ENCODE peak calls at places on chromosomes 1 and 21, in four cellular contexts. K is mucosa of descending colon, O is K562, Z is A673. R is an unnamed sample. For H3K4me1 and H3K9me3, the result is how much of the 10 kb centered on the place peaks cover.

GRCh38 chr1:99152132-99152531 is 112.2 kb upstream of the PLPPR4 start:
- DNase-seq in K (no peak), O (no peak), Z (no peak), R (no peak)

GRCh38 chr1:57033222-57034019 is 67.6 kb upstream of the C8B start:
- DNase-seq in K (no peak), O (no peak), Z (no peak), R (no peak)

GRCh38 chr1:1020415-1021009 is 592 bp downstream of the AGRN start:
- DNase-seq in K (no peak), O (peak), Z (peak), R (no peak)

GRCh38 chr1:25502957-25503356 is 40.4 kb upstream of the LDLRAP1 start:
- DNase-seq in K (no peak), O (no peak), Z (no peak), R (no peak)

GRCh38 chr21:37712204-37712934 is 203.9 kb downstream of the KCNJ6 start:
- DNase-seq in K (peak), O (peak), Z (peak), R (peak)

GRCh38 chr1:27934818-27935549 is at the start of gene SMPDL3B:
- DNase-seq in K (peak), O (peak), Z (no peak), R (peak)

GRCh38 chr1:225860860-225861441 is 21.2 kb downstream of the TMEM63A start:
- DNase-seq in K (no peak), O (no peak), Z (no peak), R (no peak)

GRCh38 chr21:15309721-15310120 is 244.9 kb upstream of the NRIP1 start:
- DNase-seq in K (no peak), O (no peak), Z (no peak), R (no peak)

GRCh38 chr1:47262787-47263413 is 30.9 kb upstream of the TAL1 start:
- DNase-seq in K (peak), O (peak), Z (peak), R (peak)

GRCh38 chr1:36699113-36699512 is 216.4 kb upstream of the CSF3R start:
- DNase-seq in K (no peak), O (no peak), Z (no peak), R (no peak)

GRCh38 chr1:116018007-116018406 is 41.7 kb downstream of the SLC22A15 start:
- DNase-seq in K (no peak), O (no peak), Z (no peak), R (no peak)

GRCh38 chr21:46457801-46458314 is 833 bp upstream of the DIP2A start:
- DNase-seq in K (no peak), O (peak), Z (peak), R (peak)

GRCh38 chr1:231786126-231786525 is 159.5 kb downstream of the DISC1 start:
- DNase-seq in K (no peak), O (no peak), Z (no peak), R (no peak)

GRCh38 chr21:20388400-20388799 is 609.8 kb upstream of the NCAM2 start:
- DNase-seq in K (no peak), O (no peak), Z (no peak), R (no peak)

GRCh38 chr1:43451157-43451591 is 2.6 kb downstream of the HYI start:
- DNase-seq in K (no peak), O (no peak), Z (no peak), R (no peak)

GRCh38 chr1:10906866-10907519 is 105.5 kb upstream of the TARDBP start:
- DNase-seq in K (no peak), O (no peak), Z (no peak), R (no peak)

GRCh38 chr1:41045740-41046139 is 24.2 kb upstream of the SLFNL1 start:
- DNase-seq in K (peak), O (no peak), Z (peak), R (no peak)

GRCh38 chr21:29939859-29940245 is at the start of gene GRIK1:
- DNase-seq in K (no peak), O (peak), Z (peak), R (no peak)

GRCh38 chr1:116497660-116498059 is 73.2 kb downstream of the CD58 start:
- DNase-seq in K (no peak), O (peak), Z (no peak), R (no peak)

DNA sequence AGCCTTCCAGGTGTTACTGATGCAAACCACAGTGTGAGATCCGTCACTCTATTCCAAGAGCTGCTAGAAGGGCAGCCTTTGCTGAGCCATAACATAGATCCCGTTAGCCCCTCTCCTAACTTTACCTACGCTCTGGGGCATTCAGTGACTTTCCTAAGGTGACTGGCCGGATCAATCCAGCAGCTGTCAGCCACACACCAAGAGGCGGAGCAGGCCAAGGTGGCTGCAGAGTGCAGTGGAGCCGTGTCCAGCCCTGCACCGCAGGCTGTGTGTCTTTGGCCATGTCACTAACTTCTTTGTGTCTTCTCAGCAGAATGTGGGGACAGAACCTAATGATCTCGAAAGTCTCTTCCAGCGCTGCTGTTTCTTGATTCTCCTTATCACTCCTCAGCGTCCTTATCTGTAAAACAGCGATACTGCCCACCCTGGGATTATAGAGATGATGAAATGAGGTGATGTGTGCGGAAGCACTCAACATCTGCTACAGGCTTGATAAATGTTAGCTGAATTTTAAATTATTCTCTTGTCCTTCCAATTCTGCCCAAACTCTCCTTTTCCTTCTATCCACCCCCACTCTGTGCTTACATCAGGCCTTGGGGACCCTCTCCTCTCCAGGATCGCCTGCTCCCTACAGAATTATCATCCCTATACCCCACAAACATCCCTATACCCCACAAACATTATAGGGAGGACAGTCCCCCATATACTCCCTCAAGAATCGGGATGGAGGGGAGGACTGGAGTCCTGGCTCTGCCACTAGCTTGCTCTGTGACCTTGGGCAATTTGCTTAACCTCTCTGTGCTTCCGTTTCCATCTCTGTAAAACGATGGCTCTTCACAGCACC is 25.8 kb upstream of the LRRN2 start:
- DNase-seq in K (no peak), O (peak), Z (no peak), R (no peak)
- H3K4me1 ChIP-seq in K (under half), O (under half), Z (under half), R (under half)

GRCh38 chr21:40832316-40832715 is 14.6 kb downstream of the DSCAM start:
- DNase-seq in K (no peak), O (no peak), Z (no peak), R (no peak)

GRCh38 chr21:40829791-40830190 is 17.2 kb downstream of the DSCAM start:
- DNase-seq in K (no peak), O (no peak), Z (no peak), R (no peak)

GRCh38 chr21:40829308-40829707 is 17.6 kb downstream of the DSCAM start:
- DNase-seq in K (no peak), O (no peak), Z (no peak), R (no peak)

GRCh38 chr21:40830836-40831235 is 16.1 kb downstream of the DSCAM start:
- DNase-seq in K (no peak), O (no peak), Z (no peak), R (no peak)

DNA sequence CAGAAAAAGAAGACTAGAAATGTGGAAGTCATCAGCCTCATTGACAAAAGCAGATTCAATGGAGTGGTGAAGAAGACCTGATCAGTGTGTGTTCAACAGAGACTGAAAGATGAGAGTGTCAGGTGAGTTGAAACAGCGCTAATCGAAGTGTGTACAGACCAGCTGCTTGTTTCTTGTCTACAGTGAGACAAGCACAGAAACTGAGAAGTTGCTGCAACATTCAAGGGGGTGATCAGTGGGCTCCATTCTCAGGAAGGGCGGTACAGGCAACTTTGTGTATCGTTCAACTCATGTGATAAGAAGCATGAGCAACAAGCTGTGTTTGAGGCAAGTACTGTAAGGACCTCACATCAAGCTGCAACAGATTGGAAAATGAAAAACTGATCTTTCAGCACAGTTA is 19.4 kb downstream of the DSCAM start:
- DNase-seq in K (no peak), O (no peak), Z (no peak), R (peak)
- H3K9me3 ChIP-seq in K (under half), O (under half), Z (under half), R (under half)

GRCh38 chr1:2474933-2475371 is 1.1 kb upstream of the PLCH2 start:
- DNase-seq in K (no peak), O (peak), Z (no peak), R (no peak)
- TF ChIP-seq CTCF in K (no peak), O (no peak), Z (no peak), R (no peak)

GRCh38 chr1:7290971-7291970 is 479.8 kb upstream of the VAMP3 start:
- DNase-seq in K (peak), O (no peak), Z (peak), R (no peak)
- H3K4me1 ChIP-seq in K (under half), O (under half), Z (under half), R (under half)

GRCh38 chr1:248593226-248593625 is 4.3 kb downstream of the OR2T10 start:
- DNase-seq in K (no peak), O (no peak), Z (no peak), R (no peak)

GRCh38 chr1:248585266-248585665 is 10.7 kb upstream of the OR2T34 start:
- DNase-seq in K (no peak), O (no peak), Z (no peak), R (no peak)

GRCh38 chr1:248589334-248589733 is 8.2 kb downstream of the OR2T10 start:
- DNase-seq in K (no peak), O (no peak), Z (no peak), R (peak)

GRCh38 chr1:248592655-248593054 is 4.8 kb downstream of the OR2T10 start:
- DNase-seq in K (no peak), O (no peak), Z (no peak), R (no peak)

DNA sequence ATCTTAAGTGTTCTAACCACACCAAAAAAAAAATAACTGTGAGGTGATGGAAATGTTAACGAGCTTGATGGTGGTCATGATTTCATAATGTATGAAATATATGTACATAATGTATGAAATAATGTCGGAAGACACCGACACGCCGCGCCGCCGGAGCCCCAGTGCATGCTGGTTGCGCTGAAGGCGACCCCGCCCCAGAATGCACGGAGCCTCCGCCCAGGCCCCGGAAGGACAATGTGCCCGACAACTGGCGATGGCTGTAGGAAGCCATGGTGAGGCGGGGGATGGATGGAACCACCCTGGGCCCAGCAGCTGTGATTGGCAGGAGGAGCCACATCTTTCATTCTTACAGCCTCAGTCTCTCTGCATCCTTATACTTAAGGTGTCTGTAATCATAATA is 7.4 kb downstream of the OR2T10 start:
- DNase-seq in K (no peak), O (no peak), Z (no peak), R (no peak)
- H3K9me3 ChIP-seq in K (under half), O (under half), Z (under half), R (under half)

DNA sequence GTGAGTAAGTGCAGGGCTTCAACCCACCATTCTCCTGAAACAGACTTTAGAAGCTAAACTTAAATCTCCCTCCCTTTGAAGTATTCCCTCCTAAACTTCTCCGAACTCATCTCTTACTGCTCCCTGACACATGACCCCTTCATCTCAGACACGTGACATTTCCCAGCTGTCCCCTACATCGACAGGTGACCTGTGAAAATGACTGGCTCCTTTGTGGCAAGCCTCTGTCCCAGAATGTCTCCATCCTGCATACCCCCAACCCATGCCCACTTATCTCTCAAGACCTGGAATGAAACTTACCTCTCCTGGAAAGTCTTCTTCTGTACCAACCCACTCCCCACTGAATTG is 4.2 kb downstream of the FMOD start:
- DNase-seq in K (no peak), O (no peak), Z (no peak), R (no peak)
- TF ChIP-seq CTCF in K (no peak), O (no peak), Z (no peak), R (no peak)

GRCh38 chr1:150763018-150763417 is 2.6 kb downstream of the CTSS start:
- DNase-seq in K (no peak), O (no peak), Z (no peak), R (no peak)
- H3K4me1 ChIP-seq in K (under half), O (under half), Z (under half), R (under half)